ENCODE peak calls at places on chromosomes 2 and 18, in four cellular contexts. P, D, X and E are unnamed samples.

GRCh38 chr18:8812631-8813030 is 107.3 kb downstream of the MTCL1 start:
- DNase-seq in P (no peak), D (no peak), X (no peak), E (no peak)

GRCh38 chr2:71531522-71532047 is 78.2 kb downstream of the DYSF start:
- DNase-seq in P (no peak), D (no peak), X (peak; percentile 9), E (no peak)

GRCh38 chr2:120421830-120422175 is 75.9 kb downstream of the INHBB start:
- DNase-seq in P (no peak), D (no peak), X (peak; percentile 26), E (no peak)

GRCh38 chr2:176814740-176815367 is 397.7 kb upstream of the HNRNPA3 start:
- DNase-seq in P (no peak), D (no peak), X (no peak), E (no peak)

GRCh38 chr2:223465793-223466192 is 136.4 kb downstream of the SCG2 start:
- DNase-seq in P (peak; percentile 83), D (peak; percentile 76), X (no peak), E (peak; percentile 14)

GRCh38 chr2:15112216-15112615 is 448.9 kb downstream of the NBAS start:
- DNase-seq in P (no peak), D (no peak), X (no peak), E (no peak)

GRCh38 chr2:6986251-6986893 is 69.2 kb downstream of the RNF144A start:
- DNase-seq in P (no peak), D (no peak), X (no peak), E (no peak)

GRCh38 chr2:15693382-15693781 is 101.7 kb downstream of the DDX1 start:
- DNase-seq in P (no peak), D (no peak), X (no peak), E (no peak)

GRCh38 chr2:236745420-236746210 is 176.0 kb downstream of the ACKR3 start:
- DNase-seq in P (peak; percentile 88), D (no peak), X (no peak), E (no peak)

GRCh38 chr2:22784586-22784985 is 600.4 kb upstream of the KLHL29 start:
- DNase-seq in P (no peak), D (no peak), X (no peak), E (no peak)

GRCh38 chr2:104473568-104473967 is 380.3 kb upstream of the POU3F3 start:
- DNase-seq in P (no peak), D (no peak), X (no peak), E (no peak)

GRCh38 chr18:63903981-63904570 is 3.7 kb upstream of the SERPINB10 start:
- DNase-seq in P (no peak), D (no peak), X (no peak), E (no peak)

GRCh38 chr2:113877651-113878594 is 12.0 kb upstream of the ACTR3 start:
- DNase-seq in P (no peak), D (no peak), X (no peak), E (no peak)

GRCh38 chr2:70830333-70830732 is 5.3 kb downstream of the CD207 start:
- DNase-seq in P (no peak), D (peak; percentile 19), X (no peak), E (no peak)

GRCh38 chr2:101983486-101983885 is 8.3 kb upstream of the IL1R2 start:
- DNase-seq in P (no peak), D (no peak), X (no peak), E (no peak)

GRCh38 chr18:75173758-75174157 is 35.2 kb downstream of the PTGR3 start:
- DNase-seq in P (no peak), D (no peak), X (no peak), E (no peak)

GRCh38 chr2:150126839-150127238 is 360.6 kb downstream of the RND3 start:
- DNase-seq in P (no peak), D (no peak), X (no peak), E (no peak)

GRCh38 chr2:184956856-184957255 is 358.5 kb downstream of the ZNF804A start:
- DNase-seq in P (no peak), D (no peak), X (no peak), E (no peak)

GRCh38 chr2:158688722-158689121 is 106.4 kb upstream of the DAPL1 start:
- DNase-seq in P (no peak), D (no peak), X (no peak), E (no peak)

GRCh38 chr2:68318686-68319396 is 908 bp downstream of the CNRIP1 start:
- DNase-seq in P (no peak), D (peak; percentile 38), X (peak; percentile 30), E (no peak)

GRCh38 chr2:108412995-108413726 is 35.4 kb downstream of the SULT1C4 start:
- DNase-seq in P (peak; percentile 53), D (no peak), X (no peak), E (no peak)

GRCh38 chr2:172836386-172837200 is 100.9 kb downstream of the RAPGEF4 start:
- DNase-seq in P (no peak), D (no peak), X (no peak), E (no peak)

GRCh38 chr2:120552800-120553471 is 182.7 kb upstream of the GLI2 start:
- DNase-seq in P (peak; percentile 91), D (peak; percentile 89), X (peak; percentile 95), E (no peak)

GRCh38 chr2:230691005-230691647 is 21.5 kb upstream of the CAB39 start:
- DNase-seq in P (no peak), D (no peak), X (no peak), E (no peak)

GRCh38 chr18:75127143-75128021 is 81.6 kb downstream of the PTGR3 start:
- DNase-seq in P (no peak), D (no peak), X (no peak), E (no peak)

GRCh38 chr2:39142012-39142346 is 21.1 kb upstream of the SOS1 start:
- DNase-seq in P (no peak), D (no peak), X (no peak), E (no peak)

GRCh38 chr18:23619388-23619873 is 33.1 kb upstream of the NPC1 start:
- DNase-seq in P (no peak), D (peak; percentile 21), X (no peak), E (no peak)

GRCh38 chr2:232454630-232455029 is 1.3 kb upstream of the ALPI start:
- DNase-seq in P (no peak), D (no peak), X (no peak), E (no peak)

GRCh38 chr2:226673314-226673723 is 126.3 kb downstream of the IRS1 start:
- DNase-seq in P (no peak), D (no peak), X (no peak), E (no peak)

GRCh38 chr2:168180483-168180882 is 66.9 kb downstream of the STK39 start:
- DNase-seq in P (no peak), D (no peak), X (no peak), E (no peak)

GRCh38 chr2:168178925-168179324 is 68.5 kb downstream of the STK39 start:
- DNase-seq in P (no peak), D (no peak), X (no peak), E (no peak)

GRCh38 chr2:168176402-168176801 is 71.0 kb downstream of the STK39 start:
- DNase-seq in P (no peak), D (no peak), X (no peak), E (no peak)

GRCh38 chr2:168179592-168179991 is 67.8 kb downstream of the STK39 start:
- DNase-seq in P (no peak), D (no peak), X (no peak), E (no peak)

DNA sequence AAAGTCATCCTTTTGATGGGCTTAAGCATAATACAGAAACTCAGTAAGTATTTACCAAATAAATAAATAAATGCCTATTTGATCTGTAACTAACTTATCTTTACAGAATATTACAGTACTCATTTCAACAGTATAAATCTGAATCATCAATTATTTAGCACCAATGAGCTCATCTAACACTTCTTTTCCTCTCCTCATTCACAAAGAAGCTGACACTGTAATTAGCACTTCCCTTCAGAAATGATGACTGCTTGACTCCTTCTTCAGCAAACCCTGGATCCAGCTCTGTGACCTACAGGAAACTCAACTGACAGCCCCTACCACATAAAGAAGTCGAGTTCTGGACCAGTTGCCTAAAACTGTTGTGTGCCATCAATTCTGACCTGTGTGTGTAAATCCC is 68.9 kb downstream of the STK39 start:
- DNase-seq in P (no peak), D (no peak), X (no peak), E (no peak)
- H3K4me1 ChIP-seq in P (no peaks in the 10 kb centered on the region), D (peaks cover 27% of the 10 kb centered on the region), X (peaks cover 16% of the 10 kb centered on the region), E (peaks cover 5% of the 10 kb centered on the region)

GRCh38 chr2:171316755-171317337 is 116.9 kb downstream of the METTL8 start:
- DNase-seq in P (no peak), D (no peak), X (peak; percentile 66), E (no peak)
- H3K4me1 ChIP-seq in P (no peaks in the 10 kb centered on the region), D (peaks cover 15% of the 10 kb centered on the region), X (peaks cover 19% of the 10 kb centered on the region), E (peaks cover 25% of the 10 kb centered on the region)

GRCh38 chr2:160373263-160374019 is 120.2 kb downstream of the RBMS1 start:
- DNase-seq in P (no peak), D (no peak), X (no peak), E (no peak)
- H3K4me1 ChIP-seq in P (peaks cover 41% of the 10 kb centered on the region), D (peaks cover 100% of the 10 kb centered on the region), X (peaks cover 7% of the 10 kb centered on the region), E (peaks cover 67% of the 10 kb centered on the region)

GRCh38 chr2:160426604-160427003 is 67.0 kb downstream of the RBMS1 start:
- DNase-seq in P (no peak), D (no peak), X (no peak), E (no peak)

GRCh38 chr2:160429248-160430000 is 64.2 kb downstream of the RBMS1 start:
- DNase-seq in P (no peak), D (no peak), X (no peak), E (no peak)

GRCh38 chr2:160430001-160430344 is 63.6 kb downstream of the RBMS1 start:
- DNase-seq in P (no peak), D (no peak), X (no peak), E (no peak)

GRCh38 chr2:160427629-160428424 is 65.8 kb downstream of the RBMS1 start:
- DNase-seq in P (peak; percentile 43), D (no peak), X (no peak), E (no peak)

DNA sequence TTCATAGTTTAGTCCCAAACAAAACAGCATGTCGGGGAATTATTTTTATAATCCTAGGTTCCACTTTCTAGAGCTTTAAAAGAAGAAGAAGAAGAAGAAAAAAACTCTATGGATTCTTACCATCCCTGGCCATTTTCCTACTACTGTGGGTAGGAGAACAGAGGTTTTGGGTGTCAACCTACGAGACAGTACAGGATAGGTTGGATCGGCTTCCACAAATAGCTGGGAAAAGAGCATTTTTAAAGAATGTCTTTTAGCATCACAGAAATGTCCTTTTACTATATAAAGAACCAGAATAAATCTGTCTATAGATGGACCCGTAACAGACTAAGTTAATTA is 65.2 kb downstream of the RBMS1 start:
- DNase-seq in P (no peak), D (no peak), X (no peak), E (no peak)
- H3K4me1 ChIP-seq in P (peaks cover 5% of the 10 kb centered on the region), D (peaks cover 65% of the 10 kb centered on the region), X (no peaks in the 10 kb centered on the region), E (peaks cover 57% of the 10 kb centered on the region)

GRCh38 chr2:10373931-10374330 is 71.2 kb downstream of the HPCAL1 start:
- DNase-seq in P (no peak), D (no peak), X (no peak), E (no peak)
- H3K4me1 ChIP-seq in P (no peaks in the 10 kb centered on the region), D (peaks cover 31% of the 10 kb centered on the region), X (peaks cover 5% of the 10 kb centered on the region), E (no peaks in the 10 kb centered on the region)

GRCh38 chr2:54881759-54882158 is 158.3 kb downstream of the EML6 start:
- DNase-seq in P (no peak), D (no peak), X (no peak), E (no peak)
- H3K4me1 ChIP-seq in P (no peaks in the 10 kb centered on the region), D (no peaks in the 10 kb centered on the region), X (no peaks in the 10 kb centered on the region), E (no peaks in the 10 kb centered on the region)